ENCODE peak calls at places on chromosomes 12 and 14, in nine cellular contexts. One of them, this sample, is unnamed.

GRCh38 chr12:59808317-59808910 is 212.6 kb downstream of the SLC16A7 start:
- DNase-seq in HCT116: peak; percentile 13
- DNase-seq in stomach: no peak
- DNase-seq in fibroblast of mammary gland: peak; percentile 54
- DNase-seq in foreskin fibroblast: peak; percentile 29
- DNase-seq in upper lobe of right lung: no peak
- DNase-seq in AG10803: peak; percentile 48
- DNase-seq in lung: no peak
- DNase-seq in left ventricle myocardium inferior: no peak
- DNase-seq in this sample: peak; percentile 5

GRCh38 chr12:25421651-25422150 is 131.4 kb downstream of the LMNTD1 start:
- DNase-seq in HCT116: no peak
- DNase-seq in foreskin fibroblast: no peak
- DNase-seq in lung: no peak
- DNase-seq in upper lobe of right lung: no peak
- DNase-seq in fibroblast of mammary gland: peak; percentile 52
- DNase-seq in AG10803: no peak
- DNase-seq in left ventricle myocardium inferior: no peak
- DNase-seq in stomach: no peak
- DNase-seq in this sample: no peak

GRCh38 chr12:51210690-51211395 is 7.0 kb downstream of the POU6F1 start:
- DNase-seq in upper lobe of right lung: no peak
- DNase-seq in lung: no peak
- DNase-seq in fibroblast of mammary gland: no peak
- DNase-seq in AG10803: no peak
- DNase-seq in HCT116: no peak
- DNase-seq in foreskin fibroblast: no peak
- DNase-seq in stomach: no peak
- DNase-seq in left ventricle myocardium inferior: no peak
- DNase-seq in this sample: no peak

GRCh38 chr14:66228267-66228970 is 257.8 kb upstream of the CCDC196 start:
- DNase-seq in HCT116: peak; percentile 3
- DNase-seq in foreskin fibroblast: no peak
- DNase-seq in fibroblast of mammary gland: peak; percentile 90
- DNase-seq in upper lobe of right lung: no peak
- DNase-seq in stomach: no peak
- DNase-seq in lung: no peak
- DNase-seq in AG10803: peak; percentile 20
- DNase-seq in left ventricle myocardium inferior: no peak
- DNase-seq in this sample: no peak

GRCh38 chr14:67566908-67567307 is 33.2 kb downstream of the PIGH start:
- DNase-seq in AG10803: peak; percentile 29
- DNase-seq in stomach: no peak
- DNase-seq in lung: no peak
- DNase-seq in upper lobe of right lung: peak; percentile 35
- DNase-seq in fibroblast of mammary gland: no peak
- DNase-seq in foreskin fibroblast: no peak
- DNase-seq in HCT116: no peak
- DNase-seq in left ventricle myocardium inferior: no peak
- DNase-seq in this sample: no peak

GRCh38 chr12:132560421-132560830 is 50.0 kb downstream of the LRCOL1 start:
- DNase-seq in left ventricle myocardium inferior: no peak
- DNase-seq in lung: no peak
- DNase-seq in fibroblast of mammary gland: no peak
- DNase-seq in HCT116: no peak
- DNase-seq in AG10803: no peak
- DNase-seq in upper lobe of right lung: no peak
- DNase-seq in foreskin fibroblast: no peak
- DNase-seq in stomach: peak; percentile 38
- DNase-seq in this sample: no peak

GRCh38 chr12:109294286-109294796 is 14.7 kb downstream of the FOXN4 start:
- DNase-seq in stomach: no peak
- DNase-seq in AG10803: no peak
- DNase-seq in left ventricle myocardium inferior: no peak
- DNase-seq in upper lobe of right lung: no peak
- DNase-seq in fibroblast of mammary gland: no peak
- DNase-seq in lung: no peak
- DNase-seq in HCT116: no peak
- DNase-seq in foreskin fibroblast: no peak
- DNase-seq in this sample: no peak

GRCh38 chr12:47990351-47991105 is 13.7 kb downstream of the COL2A1 start:
- DNase-seq in left ventricle myocardium inferior: no peak
- DNase-seq in foreskin fibroblast: no peak
- DNase-seq in fibroblast of mammary gland: peak; percentile 12
- DNase-seq in stomach: no peak
- DNase-seq in AG10803: no peak
- DNase-seq in HCT116: no peak
- DNase-seq in upper lobe of right lung: no peak
- DNase-seq in lung: no peak
- DNase-seq in this sample: no peak

GRCh38 chr12:71661977-71662522 is 1.6 kb downstream of the ZFC3H1 start:
- DNase-seq in fibroblast of mammary gland: peak; percentile 28
- DNase-seq in left ventricle myocardium inferior: no peak
- DNase-seq in AG10803: peak; percentile 53
- DNase-seq in stomach: no peak
- DNase-seq in HCT116: no peak
- DNase-seq in foreskin fibroblast: peak; percentile 25
- DNase-seq in upper lobe of right lung: no peak
- DNase-seq in lung: no peak
- DNase-seq in this sample: no peak

GRCh38 chr12:94732367-94732990 is 82.1 kb upstream of the TMCC3 start:
- DNase-seq in fibroblast of mammary gland: no peak
- DNase-seq in upper lobe of right lung: no peak
- DNase-seq in HCT116: no peak
- DNase-seq in foreskin fibroblast: no peak
- DNase-seq in lung: no peak
- DNase-seq in left ventricle myocardium inferior: no peak
- DNase-seq in AG10803: no peak
- DNase-seq in stomach: no peak
- DNase-seq in this sample: no peak

GRCh38 chr12:111692575-111693210 is 6.8 kb downstream of the ACAD10 start:
- DNase-seq in AG10803: no peak
- DNase-seq in upper lobe of right lung: no peak
- DNase-seq in fibroblast of mammary gland: peak; percentile 45
- DNase-seq in foreskin fibroblast: no peak
- DNase-seq in left ventricle myocardium inferior: no peak
- DNase-seq in HCT116: no peak
- DNase-seq in lung: no peak
- DNase-seq in stomach: no peak
- DNase-seq in this sample: no peak

GRCh38 chr12:79373896-79374499 is 316.8 kb downstream of the PAWR start:
- DNase-seq in HCT116: no peak
- DNase-seq in foreskin fibroblast: peak; percentile 8
- DNase-seq in AG10803: peak; percentile 16
- DNase-seq in lung: no peak
- DNase-seq in fibroblast of mammary gland: peak; percentile 28
- DNase-seq in left ventricle myocardium inferior: no peak
- DNase-seq in stomach: no peak
- DNase-seq in upper lobe of right lung: no peak
- DNase-seq in this sample: no peak

DNA sequence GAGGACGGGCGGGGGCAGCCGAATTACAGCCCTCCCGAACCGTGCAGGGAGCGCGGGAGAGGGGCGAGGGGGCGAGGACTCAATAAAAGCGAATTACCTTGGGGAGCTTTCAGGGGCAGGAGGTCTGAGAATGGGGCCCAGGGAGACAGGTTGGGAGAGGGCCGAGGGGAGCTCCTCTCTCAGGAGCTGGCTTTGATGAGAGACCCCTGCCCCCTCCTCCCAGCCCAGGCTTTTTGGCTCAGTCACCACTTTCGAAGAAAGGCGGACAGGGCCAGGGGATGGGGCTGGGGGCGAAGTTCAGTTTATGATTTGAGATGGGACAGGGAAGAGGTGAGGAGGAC is 783 bp downstream of the HOXC9 start:
- DNase-seq in fibroblast of mammary gland: no peak
- DNase-seq in stomach: no peak
- DNase-seq in upper lobe of right lung: no peak
- DNase-seq in lung: no peak
- DNase-seq in HCT116: no peak
- DNase-seq in left ventricle myocardium inferior: no peak
- DNase-seq in foreskin fibroblast: no peak
- DNase-seq in AG10803: no peak
- DNase-seq in this sample: no peak
- H3K4me3 ChIP-seq in fibroblast of mammary gland: peak overlapping the region; percentile 84
- H3K4me3 ChIP-seq in stomach: no peak overlapping the region
- H3K4me3 ChIP-seq in upper lobe of right lung: peak overlapping the region; percentile 42
- H3K4me3 ChIP-seq in lung: no peak overlapping the region
- H3K4me3 ChIP-seq in HCT116: peak overlapping the region; percentile 84
- H3K4me3 ChIP-seq in left ventricle myocardium inferior: peak overlapping the region; percentile 52
- H3K4me3 ChIP-seq in foreskin fibroblast: peak overlapping the region; percentile 81
- H3K4me3 ChIP-seq in AG10803: peak overlapping the region; percentile 98
- H3K4me3 ChIP-seq in this sample: no peak overlapping the region

GRCh38 chr12:19065223-19065622 is 64.3 kb upstream of the PLEKHA5 start:
- DNase-seq in AG10803: no peak
- DNase-seq in left ventricle myocardium inferior: no peak
- DNase-seq in fibroblast of mammary gland: no peak
- DNase-seq in stomach: no peak
- DNase-seq in lung: no peak
- DNase-seq in HCT116: no peak
- DNase-seq in upper lobe of right lung: no peak
- DNase-seq in foreskin fibroblast: no peak
- DNase-seq in this sample: no peak
- TF ChIP-seq CTCF in AG10803: no peak
- TF ChIP-seq CTCF in left ventricle myocardium inferior: no peak
- TF ChIP-seq CTCF in fibroblast of mammary gland: no peak
- TF ChIP-seq CTCF in stomach: no peak
- TF ChIP-seq CTCF in lung: no peak
- TF ChIP-seq CTCF in HCT116: no peak
- TF ChIP-seq CTCF in upper lobe of right lung: no peak
- TF ChIP-seq CTCF in foreskin fibroblast: no peak
- TF ChIP-seq CTCF in this sample: no peak

GRCh38 chr12:49188916-49189367 is at the start of gene TUBA1A:
- DNase-seq in lung: peak; percentile 94
- DNase-seq in AG10803: peak; percentile 99
- DNase-seq in fibroblast of mammary gland: peak; percentile 99
- DNase-seq in HCT116: peak; percentile 92
- DNase-seq in foreskin fibroblast: peak; percentile 99
- DNase-seq in stomach: peak; percentile 81
- DNase-seq in upper lobe of right lung: peak; percentile 91
- DNase-seq in left ventricle myocardium inferior: peak; percentile 91
- DNase-seq in this sample: peak; percentile 99

GRCh38 chr12:49187184-49187583 is 1.7 kb downstream of the TUBA1A start:
- DNase-seq in lung: no peak
- DNase-seq in upper lobe of right lung: no peak
- DNase-seq in HCT116: no peak
- DNase-seq in fibroblast of mammary gland: peak; percentile 68
- DNase-seq in left ventricle myocardium inferior: peak; percentile 52
- DNase-seq in stomach: no peak
- DNase-seq in AG10803: peak; percentile 72
- DNase-seq in foreskin fibroblast: peak; percentile 27
- DNase-seq in this sample: no peak

GRCh38 chr12:49188205-49188915 is 520 bp downstream of the TUBA1A start:
- DNase-seq in AG10803: peak; percentile 79
- DNase-seq in HCT116: peak; percentile 56
- DNase-seq in lung: peak; percentile 84
- DNase-seq in foreskin fibroblast: peak; percentile 57
- DNase-seq in upper lobe of right lung: peak; percentile 91
- DNase-seq in left ventricle myocardium inferior: peak; percentile 90
- DNase-seq in stomach: peak; percentile 67
- DNase-seq in fibroblast of mammary gland: peak; percentile 69
- DNase-seq in this sample: no peak

GRCh38 chr12:49190317-49190716 is 1.4 kb upstream of the TUBA1A start:
- DNase-seq in fibroblast of mammary gland: no peak
- DNase-seq in HCT116: no peak
- DNase-seq in foreskin fibroblast: no peak
- DNase-seq in AG10803: no peak
- DNase-seq in stomach: no peak
- DNase-seq in upper lobe of right lung: no peak
- DNase-seq in lung: no peak
- DNase-seq in left ventricle myocardium inferior: no peak
- DNase-seq in this sample: no peak

DNA sequence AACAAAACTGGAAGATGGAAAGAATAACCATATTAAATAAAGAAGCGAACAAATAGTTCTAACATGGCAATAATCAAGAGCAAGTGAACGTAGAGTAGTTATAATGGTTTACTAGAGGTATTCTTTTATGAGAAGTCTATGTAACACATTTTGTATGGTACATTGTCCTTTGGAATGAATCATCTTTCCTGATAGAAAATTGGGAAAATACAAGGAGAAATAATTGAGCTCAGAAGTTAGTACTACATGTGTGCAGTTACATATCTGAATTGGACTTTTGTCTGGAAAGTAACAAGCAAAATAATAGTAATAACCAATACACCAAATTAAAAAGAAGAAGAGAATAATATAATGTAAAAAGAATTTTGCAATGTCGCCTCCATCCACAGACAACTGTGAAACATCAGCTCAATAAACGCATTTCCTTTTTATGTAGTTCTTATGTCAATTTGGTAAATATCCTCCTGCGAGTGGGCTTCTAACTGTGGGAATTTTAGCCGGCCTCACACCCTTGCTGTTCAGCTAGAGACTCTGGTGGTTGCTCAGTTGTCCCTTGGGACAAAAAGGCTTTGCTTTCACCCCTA is 943 bp upstream of the TUBA1A start:
- DNase-seq in lung: no peak
- DNase-seq in HCT116: no peak
- DNase-seq in fibroblast of mammary gland: no peak
- DNase-seq in stomach: no peak
- DNase-seq in AG10803: no peak
- DNase-seq in left ventricle myocardium inferior: no peak
- DNase-seq in foreskin fibroblast: no peak
- DNase-seq in upper lobe of right lung: no peak
- DNase-seq in this sample: no peak
- H3K4me3 ChIP-seq in lung: no peak overlapping the region
- H3K4me3 ChIP-seq in HCT116: no peak overlapping the region
- H3K4me3 ChIP-seq in fibroblast of mammary gland: peak overlapping the region; percentile 79
- H3K4me3 ChIP-seq in stomach: peak overlapping the region; percentile 84
- H3K4me3 ChIP-seq in AG10803: peak overlapping the region; percentile 91
- H3K4me3 ChIP-seq in left ventricle myocardium inferior: peak overlapping the region; percentile 73
- H3K4me3 ChIP-seq in foreskin fibroblast: peak overlapping the region; percentile 79
- H3K4me3 ChIP-seq in upper lobe of right lung: peak overlapping the region; percentile 67
- H3K4me3 ChIP-seq in this sample: peak overlapping the region; percentile 100

GRCh38 chr12:66235626-66236281 is 46.7 kb downstream of the IRAK3 start:
- DNase-seq in upper lobe of right lung: no peak
- DNase-seq in foreskin fibroblast: no peak
- DNase-seq in lung: no peak
- DNase-seq in AG10803: peak; percentile 15
- DNase-seq in left ventricle myocardium inferior: no peak
- DNase-seq in stomach: no peak
- DNase-seq in fibroblast of mammary gland: peak; percentile 30
- DNase-seq in HCT116: no peak
- DNase-seq in this sample: no peak
- TF ChIP-seq CTCF in upper lobe of right lung: peak; percentile 2
- TF ChIP-seq CTCF in foreskin fibroblast: no peak
- TF ChIP-seq CTCF in lung: no peak
- TF ChIP-seq CTCF in AG10803: peak; percentile 44
- TF ChIP-seq CTCF in left ventricle myocardium inferior: no peak
- TF ChIP-seq CTCF in stomach: no peak
- TF ChIP-seq CTCF in fibroblast of mammary gland: peak; percentile 14
- TF ChIP-seq CTCF in HCT116: peak; percentile 16
- TF ChIP-seq CTCF in this sample: peak; percentile 13